ENCODE peak calls at places on chromosomes 6 and 20, in six cellular contexts. One of them, this sample, is unnamed.

GRCh38 chr6:20254295-20254694 is 42.0 kb upstream of the MBOAT1 start:
- DNase-seq in transverse colon: no peak
- DNase-seq in heart left ventricle: no peak
- DNase-seq in A549: no peak
- DNase-seq in ovary: no peak
- DNase-seq in adrenal gland: no peak
- DNase-seq in this sample: no peak

GRCh38 chr20:14005996-14006395 is 10.7 kb downstream of the MACROD2 start:
- DNase-seq in ovary: no peak
- DNase-seq in heart left ventricle: no peak
- DNase-seq in A549: no peak
- DNase-seq in adrenal gland: no peak
- DNase-seq in transverse colon: no peak
- DNase-seq in this sample: no peak

GRCh38 chr6:14339711-14340590 is 222.4 kb downstream of the CD83 start:
- DNase-seq in ovary: no peak
- DNase-seq in A549: no peak
- DNase-seq in adrenal gland: no peak
- DNase-seq in heart left ventricle: no peak
- DNase-seq in transverse colon: no peak
- DNase-seq in this sample: no peak

GRCh38 chr6:7542878-7543394 is 1.5 kb downstream of the DSP start:
- DNase-seq in adrenal gland: peak; percentile 87
- DNase-seq in ovary: peak; percentile 19
- DNase-seq in transverse colon: peak; percentile 84
- DNase-seq in A549: peak; percentile 76
- DNase-seq in heart left ventricle: peak; percentile 68
- DNase-seq in this sample: peak; percentile 92

GRCh38 chr20:54093423-54094267 is 23.3 kb upstream of the BCAS1 start:
- DNase-seq in adrenal gland: no peak
- DNase-seq in heart left ventricle: no peak
- DNase-seq in ovary: no peak
- DNase-seq in transverse colon: no peak
- DNase-seq in A549: no peak
- DNase-seq in this sample: no peak

GRCh38 chr6:137076277-137077068 is 31.7 kb upstream of the IL20RA start:
- DNase-seq in transverse colon: peak; percentile 80
- DNase-seq in adrenal gland: peak; percentile 89
- DNase-seq in ovary: peak; percentile 49
- DNase-seq in heart left ventricle: peak; percentile 64
- DNase-seq in A549: peak; percentile 71
- DNase-seq in this sample: peak; percentile 77

GRCh38 chr6:96787846-96788580 is 49.3 kb downstream of the GPR63 start:
- DNase-seq in heart left ventricle: no peak
- DNase-seq in A549: no peak
- DNase-seq in adrenal gland: no peak
- DNase-seq in ovary: no peak
- DNase-seq in transverse colon: no peak
- DNase-seq in this sample: no peak

GRCh38 chr6:19638931-19639330 is 198.2 kb upstream of the ID4 start:
- DNase-seq in heart left ventricle: no peak
- DNase-seq in ovary: no peak
- DNase-seq in transverse colon: no peak
- DNase-seq in adrenal gland: no peak
- DNase-seq in A549: no peak
- DNase-seq in this sample: no peak

GRCh38 chr6:31402324-31403282 is 792 bp upstream of the MICA start:
- DNase-seq in transverse colon: peak; percentile 38
- DNase-seq in ovary: no peak
- DNase-seq in adrenal gland: peak; percentile 65
- DNase-seq in A549: no peak
- DNase-seq in heart left ventricle: no peak
- DNase-seq in this sample: peak; percentile 54

GRCh38 chr6:150086026-150086425 is 17.1 kb upstream of the ULBP3 start:
- DNase-seq in ovary: no peak
- DNase-seq in A549: no peak
- DNase-seq in adrenal gland: no peak
- DNase-seq in transverse colon: no peak
- DNase-seq in heart left ventricle: no peak
- DNase-seq in this sample: no peak

GRCh38 chr6:37021356-37022129 is 16.1 kb downstream of the FGD2 start:
- DNase-seq in ovary: no peak
- DNase-seq in heart left ventricle: no peak
- DNase-seq in A549: peak; percentile 60
- DNase-seq in transverse colon: peak; percentile 23
- DNase-seq in adrenal gland: no peak
- DNase-seq in this sample: no peak

GRCh38 chr6:113209315-113209714 is 647.8 kb upstream of the MARCKS start:
- DNase-seq in ovary: no peak
- DNase-seq in transverse colon: no peak
- DNase-seq in A549: no peak
- DNase-seq in heart left ventricle: no peak
- DNase-seq in adrenal gland: no peak
- DNase-seq in this sample: no peak

GRCh38 chr6:151617539-151617938 is 123.7 kb downstream of the CCDC170 start:
- DNase-seq in transverse colon: no peak
- DNase-seq in adrenal gland: no peak
- DNase-seq in ovary: no peak
- DNase-seq in heart left ventricle: no peak
- DNase-seq in A549: no peak
- DNase-seq in this sample: no peak

GRCh38 chr20:40223818-40224217 is 465.2 kb downstream of the MAFB start:
- DNase-seq in A549: no peak
- DNase-seq in adrenal gland: no peak
- DNase-seq in transverse colon: no peak
- DNase-seq in ovary: no peak
- DNase-seq in heart left ventricle: no peak
- DNase-seq in this sample: no peak

GRCh38 chr20:21151791-21152190 is 25.9 kb downstream of the KIZ start:
- DNase-seq in transverse colon: no peak
- DNase-seq in ovary: no peak
- DNase-seq in adrenal gland: no peak
- DNase-seq in A549: no peak
- DNase-seq in heart left ventricle: no peak
- DNase-seq in this sample: no peak

GRCh38 chr6:167797079-167797870 is 29.4 kb upstream of the AFDN start:
- DNase-seq in adrenal gland: peak; percentile 37
- DNase-seq in transverse colon: peak; percentile 69
- DNase-seq in heart left ventricle: no peak
- DNase-seq in ovary: no peak
- DNase-seq in A549: no peak
- DNase-seq in this sample: no peak
- TF ChIP-seq POLR2A in adrenal gland: no peak
- TF ChIP-seq POLR2A in transverse colon: peak; percentile 51
- TF ChIP-seq POLR2A in heart left ventricle: no peak
- TF ChIP-seq POLR2A in ovary: no peak
- TF ChIP-seq POLR2A in A549: no peak
- TF ChIP-seq POLR2A in this sample: no peak

DNA sequence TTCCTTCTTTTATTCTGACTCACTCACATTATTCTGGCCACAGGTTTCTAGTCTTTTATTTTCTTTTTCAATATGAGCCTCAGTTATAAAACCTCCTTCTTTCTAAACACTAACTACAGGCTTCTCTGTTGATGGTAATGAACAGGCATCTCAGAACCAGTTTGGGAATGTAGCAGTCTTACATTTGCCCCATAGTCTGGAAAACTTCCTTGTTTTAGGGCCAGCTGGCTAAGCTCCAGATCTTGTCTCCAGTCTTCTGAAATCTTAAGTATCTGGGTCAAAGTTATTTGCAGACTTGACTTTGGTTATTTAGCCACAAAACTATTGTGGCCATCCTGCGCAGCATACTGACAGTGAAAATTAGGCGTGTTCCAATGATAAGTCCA is 97.1 kb upstream of the MAN1A1 start:
- DNase-seq in transverse colon: peak; percentile 68
- DNase-seq in A549: no peak
- DNase-seq in ovary: no peak
- DNase-seq in adrenal gland: peak; percentile 84
- DNase-seq in heart left ventricle: peak; percentile 48
- DNase-seq in this sample: peak; percentile 88
- H3K4me1 ChIP-seq in transverse colon: peaks cover 35% of the 10 kb centered on the region
- H3K4me1 ChIP-seq in A549: no peaks in the 10 kb centered on the region
- H3K4me1 ChIP-seq in ovary: no peaks in the 10 kb centered on the region
- H3K4me1 ChIP-seq in adrenal gland: peaks cover 22% of the 10 kb centered on the region
- H3K4me1 ChIP-seq in heart left ventricle: peaks cover 16% of the 10 kb centered on the region
- H3K4me1 ChIP-seq in this sample: peaks cover 20% of the 10 kb centered on the region

DNA sequence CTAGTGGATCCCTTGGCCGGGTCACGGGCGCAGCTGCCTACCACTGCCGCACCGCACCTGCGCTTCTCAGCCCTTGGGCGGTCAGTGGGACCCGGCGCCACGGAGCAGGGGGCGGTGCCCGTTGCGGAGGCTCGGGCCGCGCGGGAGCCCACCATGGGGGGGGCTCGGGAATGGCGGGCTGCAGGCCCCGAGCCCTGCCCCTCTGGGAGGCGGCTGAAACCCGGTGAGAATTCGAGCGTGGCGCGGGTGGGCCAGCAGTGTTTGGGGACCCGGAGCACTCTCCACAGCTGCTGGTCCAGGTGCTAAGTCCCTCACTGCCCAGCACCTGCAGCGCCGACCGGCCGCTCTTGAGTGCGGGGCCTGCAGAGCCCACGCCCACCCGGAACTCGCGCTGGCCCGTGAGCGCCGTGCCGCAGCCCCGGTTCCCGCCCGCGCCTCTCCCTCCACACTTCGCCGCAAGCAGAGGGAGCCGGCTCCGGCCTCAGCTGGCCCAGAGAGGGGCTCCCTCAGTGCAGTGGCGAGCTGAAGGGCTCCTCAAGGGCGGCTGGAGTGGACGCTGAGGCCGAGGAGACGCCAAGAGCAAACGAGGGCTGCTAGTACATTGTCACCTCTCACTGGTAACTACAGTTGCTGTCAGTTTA is 120.5 kb upstream of the TMEM170B start:
- DNase-seq in ovary: no peak
- DNase-seq in A549: no peak
- DNase-seq in transverse colon: no peak
- DNase-seq in heart left ventricle: no peak
- DNase-seq in adrenal gland: no peak
- DNase-seq in this sample: no peak
- H3K4me3 ChIP-seq in ovary: no peak overlapping the region
- H3K4me3 ChIP-seq in A549: no peak overlapping the region
- H3K4me3 ChIP-seq in transverse colon: no peak overlapping the region
- H3K4me3 ChIP-seq in heart left ventricle: no peak overlapping the region
- H3K4me3 ChIP-seq in adrenal gland: no peak overlapping the region
- H3K4me3 ChIP-seq in this sample: no peak overlapping the region

GRCh38 chr6:159002432-159003160 is 2.6 kb upstream of the RSPH3 start:
- DNase-seq in heart left ventricle: no peak
- DNase-seq in transverse colon: no peak
- DNase-seq in A549: no peak
- DNase-seq in ovary: no peak
- DNase-seq in adrenal gland: no peak
- DNase-seq in this sample: no peak
- TF ChIP-seq POLR2A in heart left ventricle: no peak
- TF ChIP-seq POLR2A in transverse colon: no peak
- TF ChIP-seq POLR2A in A549: no peak
- TF ChIP-seq POLR2A in ovary: no peak
- TF ChIP-seq POLR2A in adrenal gland: no peak
- TF ChIP-seq POLR2A in this sample: no peak

GRCh38 chr20:31605031-31605901 is at the start of gene ID1:
- DNase-seq in adrenal gland: peak; percentile 98
- DNase-seq in heart left ventricle: peak; percentile 95
- DNase-seq in transverse colon: peak; percentile 97
- DNase-seq in ovary: peak; percentile 92
- DNase-seq in A549: peak; percentile 98
- DNase-seq in this sample: peak; percentile 99

GRCh38 chr20:31605902-31606677 is 1.0 kb downstream of the ID1 start:
- DNase-seq in adrenal gland: no peak
- DNase-seq in heart left ventricle: no peak
- DNase-seq in transverse colon: peak; percentile 57
- DNase-seq in ovary: peak; percentile 32
- DNase-seq in A549: no peak
- DNase-seq in this sample: peak; percentile 30

GRCh38 chr20:31603822-31604566 is 1.1 kb upstream of the ID1 start:
- DNase-seq in ovary: peak; percentile 88
- DNase-seq in adrenal gland: peak; percentile 97
- DNase-seq in A549: peak; percentile 99
- DNase-seq in heart left ventricle: peak; percentile 97
- DNase-seq in transverse colon: peak; percentile 98
- DNase-seq in this sample: peak; percentile 100

GRCh38 chr20:31602779-31603441 is 2.2 kb upstream of the ID1 start:
- DNase-seq in ovary: no peak
- DNase-seq in transverse colon: peak; percentile 44
- DNase-seq in adrenal gland: no peak
- DNase-seq in heart left ventricle: no peak
- DNase-seq in A549: peak; percentile 83
- DNase-seq in this sample: peak; percentile 24

DNA sequence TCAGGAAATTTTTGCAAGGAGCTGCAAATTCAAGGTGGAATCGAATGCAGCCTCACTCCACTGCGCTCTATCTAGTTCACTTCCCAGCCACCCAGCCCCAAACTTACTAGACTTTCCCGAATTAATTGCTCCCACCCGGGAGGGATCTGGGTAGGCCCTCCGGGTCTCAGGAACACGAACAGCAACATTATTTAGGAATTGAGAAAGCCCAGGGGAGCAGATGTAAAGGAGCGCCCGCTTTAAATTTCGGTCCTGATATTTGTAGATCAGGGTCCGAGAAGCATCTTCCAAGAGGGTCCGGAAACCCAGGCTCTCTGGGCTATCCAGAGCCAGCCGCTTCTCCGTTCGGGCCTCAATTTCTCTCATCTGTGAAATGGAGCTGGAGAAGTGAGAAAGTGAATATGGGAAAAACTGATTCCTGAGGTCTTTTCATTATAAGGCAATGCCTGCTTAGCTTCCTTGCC is 490 bp upstream of the ID1 start:
- DNase-seq in transverse colon: no peak
- DNase-seq in adrenal gland: no peak
- DNase-seq in A549: no peak
- DNase-seq in ovary: no peak
- DNase-seq in heart left ventricle: no peak
- DNase-seq in this sample: no peak
- H3K4me1 ChIP-seq in transverse colon: peaks cover 56% of the 10 kb centered on the region
- H3K4me1 ChIP-seq in adrenal gland: peaks cover 22% of the 10 kb centered on the region
- H3K4me1 ChIP-seq in A549: peaks cover 44% of the 10 kb centered on the region
- H3K4me1 ChIP-seq in ovary: peaks cover 4% of the 10 kb centered on the region
- H3K4me1 ChIP-seq in heart left ventricle: peaks cover 34% of the 10 kb centered on the region
- H3K4me1 ChIP-seq in this sample: peaks cover 34% of the 10 kb centered on the region